ENCODE peak calls at places on chromosomes 11 and 22, in six cellular contexts. One of them, this sample, is unnamed.

GRCh38 chr11:118055966-118056365 is 20.9 kb upstream of the TMPRSS4 start:
- DNase-seq in left ventricle myocardium inferior: no peak
- DNase-seq in heart right ventricle: no peak
- DNase-seq in endodermal cell: peak; percentile 19
- DNase-seq in neural progenitor cell: no peak
- DNase-seq in astrocyte: no peak
- DNase-seq in this sample: no peak

GRCh38 chr22:20145206-20145831 is 5.5 kb downstream of the CCDC188 start:
- DNase-seq in left ventricle myocardium inferior: no peak
- DNase-seq in endodermal cell: no peak
- DNase-seq in neural progenitor cell: no peak
- DNase-seq in astrocyte: no peak
- DNase-seq in heart right ventricle: no peak
- DNase-seq in this sample: no peak

GRCh38 chr11:117584056-117584830 is 212.8 kb downstream of the DSCAML1 start:
- DNase-seq in left ventricle myocardium inferior: no peak
- DNase-seq in astrocyte: peak; percentile 4
- DNase-seq in endodermal cell: no peak
- DNase-seq in neural progenitor cell: no peak
- DNase-seq in heart right ventricle: no peak
- DNase-seq in this sample: peak; percentile 41

GRCh38 chr11:796565-797299 is 1.3 kb downstream of the SLC25A22 start:
- DNase-seq in astrocyte: no peak
- DNase-seq in endodermal cell: no peak
- DNase-seq in left ventricle myocardium inferior: no peak
- DNase-seq in neural progenitor cell: no peak
- DNase-seq in heart right ventricle: peak; percentile 10
- DNase-seq in this sample: no peak

GRCh38 chr11:3095712-3096361 is 38.6 kb upstream of the CARS1 start:
- DNase-seq in left ventricle myocardium inferior: no peak
- DNase-seq in endodermal cell: no peak
- DNase-seq in heart right ventricle: peak; percentile 27
- DNase-seq in astrocyte: peak; percentile 77
- DNase-seq in neural progenitor cell: peak; percentile 69
- DNase-seq in this sample: peak; percentile 16

GRCh38 chr22:49323751-49324415 is 503.8 kb downstream of the BRD1 start:
- DNase-seq in left ventricle myocardium inferior: no peak
- DNase-seq in heart right ventricle: no peak
- DNase-seq in endodermal cell: peak; percentile 29
- DNase-seq in neural progenitor cell: no peak
- DNase-seq in astrocyte: no peak
- DNase-seq in this sample: no peak

GRCh38 chr11:6746086-6746618 is 25.6 kb downstream of the OR2AG2 start:
- DNase-seq in endodermal cell: no peak
- DNase-seq in left ventricle myocardium inferior: no peak
- DNase-seq in neural progenitor cell: no peak
- DNase-seq in astrocyte: no peak
- DNase-seq in heart right ventricle: no peak
- DNase-seq in this sample: no peak

GRCh38 chr11:113773092-113773415 is 438 bp downstream of the ZW10 start:
- DNase-seq in neural progenitor cell: peak; percentile 44
- DNase-seq in endodermal cell: no peak
- DNase-seq in heart right ventricle: no peak
- DNase-seq in left ventricle myocardium inferior: no peak
- DNase-seq in astrocyte: peak; percentile 37
- DNase-seq in this sample: peak; percentile 45

GRCh38 chr11:66845876-66846212 is 2.6 kb downstream of the RCE1 start:
- DNase-seq in neural progenitor cell: no peak
- DNase-seq in left ventricle myocardium inferior: no peak
- DNase-seq in heart right ventricle: no peak
- DNase-seq in astrocyte: no peak
- DNase-seq in endodermal cell: peak; percentile 48
- DNase-seq in this sample: no peak

GRCh38 chr11:72703281-72704008 is 29.2 kb upstream of the PDE2A start:
- DNase-seq in left ventricle myocardium inferior: peak; percentile 84
- DNase-seq in astrocyte: peak; percentile 48
- DNase-seq in neural progenitor cell: peak; percentile 67
- DNase-seq in heart right ventricle: peak; percentile 69
- DNase-seq in endodermal cell: no peak
- DNase-seq in this sample: peak; percentile 81

GRCh38 chr22:37254867-37255233 is 10.8 kb upstream of the RAC2 start:
- DNase-seq in endodermal cell: no peak
- DNase-seq in astrocyte: peak; percentile 74
- DNase-seq in heart right ventricle: no peak
- DNase-seq in left ventricle myocardium inferior: no peak
- DNase-seq in neural progenitor cell: no peak
- DNase-seq in this sample: no peak

GRCh38 chr11:62707277-62707771 is at the start of the genes BSCL2 and GNG3:
- DNase-seq in left ventricle myocardium inferior: no peak
- DNase-seq in neural progenitor cell: peak; percentile 85
- DNase-seq in endodermal cell: peak; percentile 99
- DNase-seq in astrocyte: no peak
- DNase-seq in heart right ventricle: no peak
- DNase-seq in this sample: no peak

GRCh38 chr11:9448576-9449352 is 12.0 kb upstream of the ZNF143 start:
- DNase-seq in left ventricle myocardium inferior: no peak
- DNase-seq in neural progenitor cell: no peak
- DNase-seq in astrocyte: no peak
- DNase-seq in endodermal cell: no peak
- DNase-seq in heart right ventricle: no peak
- DNase-seq in this sample: no peak

GRCh38 chr11:73383249-73384126 is 7.3 kb downstream of the RELT start:
- DNase-seq in neural progenitor cell: peak; percentile 31
- DNase-seq in endodermal cell: no peak
- DNase-seq in heart right ventricle: no peak
- DNase-seq in astrocyte: no peak
- DNase-seq in left ventricle myocardium inferior: no peak
- DNase-seq in this sample: no peak

GRCh38 chr22:49457146-49457545 is 370.5 kb downstream of the BRD1 start:
- DNase-seq in heart right ventricle: no peak
- DNase-seq in astrocyte: no peak
- DNase-seq in left ventricle myocardium inferior: no peak
- DNase-seq in endodermal cell: peak; percentile 30
- DNase-seq in neural progenitor cell: no peak
- DNase-seq in this sample: no peak

GRCh38 chr11:14269956-14270355 is 89.0 kb downstream of the RRAS2 start:
- DNase-seq in left ventricle myocardium inferior: no peak
- DNase-seq in heart right ventricle: no peak
- DNase-seq in neural progenitor cell: no peak
- DNase-seq in astrocyte: no peak
- DNase-seq in endodermal cell: no peak
- DNase-seq in this sample: no peak

GRCh38 chr11:131859811-131860210 is 489.4 kb downstream of the NTM start:
- DNase-seq in endodermal cell: no peak
- DNase-seq in heart right ventricle: no peak
- DNase-seq in left ventricle myocardium inferior: no peak
- DNase-seq in astrocyte: peak; percentile 76
- DNase-seq in neural progenitor cell: no peak
- DNase-seq in this sample: no peak

GRCh38 chr22:50267591-50268390 is 2.4 kb downstream of the MAPK11 start:
- DNase-seq in neural progenitor cell: peak; percentile 72
- DNase-seq in endodermal cell: peak; percentile 84
- DNase-seq in heart right ventricle: peak; percentile 77
- DNase-seq in astrocyte: no peak
- DNase-seq in left ventricle myocardium inferior: peak; percentile 64
- DNase-seq in this sample: no peak

GRCh38 chr11:17905477-17905876 is 107.4 kb downstream of the SERGEF start:
- DNase-seq in heart right ventricle: no peak
- DNase-seq in endodermal cell: no peak
- DNase-seq in astrocyte: no peak
- DNase-seq in neural progenitor cell: no peak
- DNase-seq in left ventricle myocardium inferior: no peak
- DNase-seq in this sample: no peak

GRCh38 chr22:49760630-49761571 is 66.8 kb downstream of the BRD1 start:
- DNase-seq in endodermal cell: peak; percentile 37
- DNase-seq in left ventricle myocardium inferior: peak; percentile 5
- DNase-seq in neural progenitor cell: no peak
- DNase-seq in astrocyte: no peak
- DNase-seq in heart right ventricle: no peak
- DNase-seq in this sample: no peak

GRCh38 chr11:134657631-134658030 is 245.6 kb upstream of the B3GAT1 start:
- DNase-seq in heart right ventricle: no peak
- DNase-seq in neural progenitor cell: no peak
- DNase-seq in left ventricle myocardium inferior: no peak
- DNase-seq in endodermal cell: no peak
- DNase-seq in astrocyte: no peak
- DNase-seq in this sample: no peak

GRCh38 chr22:35818897-35819296 is 101.2 kb downstream of the APOL5 start:
- DNase-seq in endodermal cell: no peak
- DNase-seq in astrocyte: no peak
- DNase-seq in heart right ventricle: no peak
- DNase-seq in left ventricle myocardium inferior: no peak
- DNase-seq in neural progenitor cell: no peak
- DNase-seq in this sample: no peak

GRCh38 chr11:61679893-61680621 is at the start of gene DAGLA:
- DNase-seq in endodermal cell: peak; percentile 88
- DNase-seq in astrocyte: no peak
- DNase-seq in left ventricle myocardium inferior: peak; percentile 70
- DNase-seq in heart right ventricle: peak; percentile 82
- DNase-seq in neural progenitor cell: peak; percentile 89
- DNase-seq in this sample: peak; percentile 58

GRCh38 chr11:36356201-36356600 is 60.1 kb downstream of the PRR5L start:
- DNase-seq in endodermal cell: no peak
- DNase-seq in left ventricle myocardium inferior: no peak
- DNase-seq in astrocyte: peak; percentile 18
- DNase-seq in neural progenitor cell: no peak
- DNase-seq in heart right ventricle: no peak
- DNase-seq in this sample: no peak

GRCh38 chr11:47375020-47375419 is 3.3 kb downstream of the SPI1 start:
- DNase-seq in endodermal cell: no peak
- DNase-seq in left ventricle myocardium inferior: no peak
- DNase-seq in neural progenitor cell: no peak
- DNase-seq in heart right ventricle: no peak
- DNase-seq in astrocyte: no peak
- DNase-seq in this sample: no peak

GRCh38 chr22:32271389-32271788 is 16.2 kb upstream of the SLC5A4 start:
- DNase-seq in neural progenitor cell: no peak
- DNase-seq in astrocyte: no peak
- DNase-seq in left ventricle myocardium inferior: no peak
- DNase-seq in heart right ventricle: no peak
- DNase-seq in endodermal cell: no peak
- DNase-seq in this sample: no peak

GRCh38 chr22:49929553-49929979 is 11.1 kb downstream of the CRELD2 start:
- DNase-seq in endodermal cell: peak; percentile 90
- DNase-seq in astrocyte: no peak
- DNase-seq in neural progenitor cell: peak; percentile 88
- DNase-seq in left ventricle myocardium inferior: peak; percentile 60
- DNase-seq in heart right ventricle: peak; percentile 77
- DNase-seq in this sample: peak; percentile 42

GRCh38 chr11:94837317-94837716 is 69.2 kb downstream of the AMOTL1 start:
- DNase-seq in endodermal cell: no peak
- DNase-seq in heart right ventricle: peak; percentile 20
- DNase-seq in neural progenitor cell: no peak
- DNase-seq in astrocyte: no peak
- DNase-seq in left ventricle myocardium inferior: peak; percentile 36
- DNase-seq in this sample: no peak

GRCh38 chr11:94832604-94833238 is 64.6 kb downstream of the AMOTL1 start:
- DNase-seq in endodermal cell: no peak
- DNase-seq in neural progenitor cell: no peak
- DNase-seq in astrocyte: no peak
- DNase-seq in heart right ventricle: no peak
- DNase-seq in left ventricle myocardium inferior: no peak
- DNase-seq in this sample: no peak

GRCh38 chr11:94834931-94835330 is 66.8 kb downstream of the AMOTL1 start:
- DNase-seq in heart right ventricle: no peak
- DNase-seq in neural progenitor cell: no peak
- DNase-seq in endodermal cell: no peak
- DNase-seq in astrocyte: no peak
- DNase-seq in left ventricle myocardium inferior: no peak
- DNase-seq in this sample: peak; percentile 21

GRCh38 chr11:94838027-94838610 is 70.0 kb downstream of the AMOTL1 start:
- DNase-seq in left ventricle myocardium inferior: no peak
- DNase-seq in endodermal cell: no peak
- DNase-seq in heart right ventricle: no peak
- DNase-seq in astrocyte: no peak
- DNase-seq in neural progenitor cell: no peak
- DNase-seq in this sample: no peak

GRCh38 chr11:94835571-94835970 is 67.4 kb downstream of the AMOTL1 start:
- DNase-seq in left ventricle myocardium inferior: no peak
- DNase-seq in neural progenitor cell: no peak
- DNase-seq in endodermal cell: no peak
- DNase-seq in heart right ventricle: no peak
- DNase-seq in astrocyte: peak; percentile 29
- DNase-seq in this sample: no peak
- H3K36me3 ChIP-seq in left ventricle myocardium inferior: peaks cover 49% of the 10 kb centered on the region
- H3K36me3 ChIP-seq in neural progenitor cell: peaks cover 4% of the 10 kb centered on the region
- H3K36me3 ChIP-seq in endodermal cell: peaks cover 98% of the 10 kb centered on the region
- H3K36me3 ChIP-seq in heart right ventricle: peaks cover 27% of the 10 kb centered on the region
- H3K36me3 ChIP-seq in astrocyte: peaks cover 46% of the 10 kb centered on the region
- H3K36me3 ChIP-seq in this sample: peaks cover 31% of the 10 kb centered on the region

GRCh38 chr22:38924197-38924952 is 33.0 kb upstream of the APOBEC3A start:
- DNase-seq in neural progenitor cell: no peak
- DNase-seq in endodermal cell: no peak
- DNase-seq in left ventricle myocardium inferior: peak; percentile 72
- DNase-seq in heart right ventricle: peak; percentile 61
- DNase-seq in astrocyte: peak; percentile 91
- DNase-seq in this sample: peak; percentile 85
- H3K4me3 ChIP-seq in neural progenitor cell: no peak overlapping the region
- H3K4me3 ChIP-seq in endodermal cell: no peak overlapping the region
- H3K4me3 ChIP-seq in left ventricle myocardium inferior: peak overlapping the region; percentile 56
- H3K4me3 ChIP-seq in heart right ventricle: peak overlapping the region; percentile 22
- H3K4me3 ChIP-seq in astrocyte: peak overlapping the region; percentile 47
- H3K4me3 ChIP-seq in this sample: peak overlapping the region; percentile 16

GRCh38 chr11:91996526-91996925 is 228.1 kb upstream of the FAT3 start:
- DNase-seq in endodermal cell: no peak
- DNase-seq in astrocyte: no peak
- DNase-seq in heart right ventricle: no peak
- DNase-seq in left ventricle myocardium inferior: no peak
- DNase-seq in neural progenitor cell: no peak
- DNase-seq in this sample: no peak
- H3K9me3 ChIP-seq in endodermal cell: no peaks in the 10 kb centered on the region
- H3K9me3 ChIP-seq in astrocyte: no peaks in the 10 kb centered on the region
- H3K9me3 ChIP-seq in heart right ventricle: no peaks in the 10 kb centered on the region
- H3K9me3 ChIP-seq in left ventricle myocardium inferior: no peaks in the 10 kb centered on the region
- H3K9me3 ChIP-seq in neural progenitor cell: no peaks in the 10 kb centered on the region
- H3K9me3 ChIP-seq in this sample: no peaks in the 10 kb centered on the region

GRCh38 chr11:29211205-29211604 is 805.6 kb downstream of the KCNA4 start:
- DNase-seq in neural progenitor cell: no peak
- DNase-seq in left ventricle myocardium inferior: no peak
- DNase-seq in heart right ventricle: no peak
- DNase-seq in astrocyte: no peak
- DNase-seq in endodermal cell: no peak
- DNase-seq in this sample: no peak

GRCh38 chr11:29210426-29210825 is 806.4 kb downstream of the KCNA4 start:
- DNase-seq in neural progenitor cell: no peak
- DNase-seq in left ventricle myocardium inferior: no peak
- DNase-seq in astrocyte: no peak
- DNase-seq in heart right ventricle: no peak
- DNase-seq in endodermal cell: no peak
- DNase-seq in this sample: no peak

DNA sequence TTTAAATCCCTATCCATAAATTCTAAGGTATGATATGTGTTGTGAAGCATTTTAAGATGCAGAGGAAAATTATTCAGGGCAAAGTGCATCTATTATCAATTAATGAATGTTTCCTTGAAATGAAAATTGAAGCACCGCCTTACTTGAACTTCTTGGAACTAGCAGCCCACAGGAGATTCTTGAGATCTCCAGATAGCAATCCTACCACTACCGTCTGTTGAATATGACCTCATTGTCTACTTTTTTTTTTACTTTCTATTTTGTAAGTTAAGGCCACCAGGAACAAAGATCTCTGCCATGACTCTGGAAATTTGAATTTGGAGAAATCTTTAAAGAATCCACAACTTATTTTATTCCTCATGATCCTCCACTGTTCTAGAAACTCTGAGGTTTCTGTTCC is 808.7 kb downstream of the KCNA4 start:
- DNase-seq in astrocyte: peak; percentile 56
- DNase-seq in endodermal cell: no peak
- DNase-seq in left ventricle myocardium inferior: no peak
- DNase-seq in heart right ventricle: no peak
- DNase-seq in neural progenitor cell: no peak
- DNase-seq in this sample: no peak
- H3K36me3 ChIP-seq in astrocyte: no peaks in the 10 kb centered on the region
- H3K36me3 ChIP-seq in endodermal cell: no peaks in the 10 kb centered on the region
- H3K36me3 ChIP-seq in left ventricle myocardium inferior: no peaks in the 10 kb centered on the region
- H3K36me3 ChIP-seq in heart right ventricle: no peaks in the 10 kb centered on the region
- H3K36me3 ChIP-seq in neural progenitor cell: no peaks in the 10 kb centered on the region
- H3K36me3 ChIP-seq in this sample: no peaks in the 10 kb centered on the region

This sample was measured in MG63.